ENCODE peak calls at places on chromosome 1, in seven cellular contexts. F, D, Q, I, H, W and Z are unnamed samples.

GRCh38 chr1:100627018-100627716 is 89.2 kb downstream of the GPR88 start:
- DNase-seq in F (no peak), D (peak), Q (no peak), I (no peak), H (no peak), W (no peak), Z (peak)

GRCh38 chr1:215507119-215507518 is 60.0 kb upstream of the KCTD3 start:
- DNase-seq in F (no peak), D (no peak), Q (no peak), I (no peak), H (no peak), W (no peak), Z (no peak)

GRCh38 chr1:224450164-224450955 is 15.8 kb upstream of the WDR26 start:
- DNase-seq in F (no peak), D (no peak), Q (no peak), I (no peak), H (no peak), W (no peak), Z (no peak)

GRCh38 chr1:70025052-70025451 is 180.3 kb downstream of the LRRC40 start:
- DNase-seq in F (no peak), D (no peak), Q (no peak), I (no peak), H (no peak), W (no peak), Z (no peak)

GRCh38 chr1:237769916-237770315 is 120.8 kb downstream of the ZP4 start:
- DNase-seq in F (no peak), D (no peak), Q (no peak), I (no peak), H (no peak), W (no peak), Z (no peak)

GRCh38 chr1:98929456-98929855 is 75.2 kb downstream of the PLPPR5 start:
- DNase-seq in F (no peak), D (no peak), Q (no peak), I (no peak), H (no peak), W (no peak), Z (peak)

GRCh38 chr1:193417945-193418744 is 231.7 kb upstream of the B3GALT2 start:
- DNase-seq in F (no peak), D (peak), Q (no peak), I (no peak), H (no peak), W (no peak), Z (peak)

GRCh38 chr1:216841165-216841564 is 117.9 kb upstream of the ESRRG start:
- DNase-seq in F (no peak), D (no peak), Q (no peak), I (no peak), H (no peak), W (no peak), Z (no peak)

GRCh38 chr1:243483084-243483845 is 227.4 kb downstream of the SDCCAG8 start:
- DNase-seq in F (no peak), D (no peak), Q (no peak), I (no peak), H (no peak), W (no peak), Z (no peak)

GRCh38 chr1:8862528-8862927 is 16.0 kb downstream of the ENO1 start:
- DNase-seq in F (peak), D (no peak), Q (no peak), I (peak), H (peak), W (peak), Z (no peak)

GRCh38 chr1:156822680-156823079 is 6.0 kb upstream of the SH2D2A start:
- DNase-seq in F (no peak), D (no peak), Q (no peak), I (no peak), H (no peak), W (no peak), Z (no peak)

GRCh38 chr1:10196991-10197390 is 13.4 kb upstream of the KIF1B start:
- DNase-seq in F (no peak), D (no peak), Q (no peak), I (no peak), H (no peak), W (no peak), Z (peak)

GRCh38 chr1:16043521-16043920 is at the start of gene CLCNKB:
- DNase-seq in F (no peak), D (no peak), Q (no peak), I (no peak), H (no peak), W (no peak), Z (no peak)

GRCh38 chr1:71365451-71365850 is 284.6 kb upstream of the ZRANB2 start:
- DNase-seq in F (no peak), D (peak), Q (no peak), I (no peak), H (no peak), W (no peak), Z (no peak)

GRCh38 chr1:70140343-70140742 is 65.0 kb downstream of the LRRC40 start:
- DNase-seq in F (no peak), D (no peak), Q (no peak), I (no peak), H (no peak), W (no peak), Z (no peak)

GRCh38 chr1:17603091-17603841 is 63.8 kb downstream of the ARHGEF10L start:
- DNase-seq in F (peak), D (no peak), Q (no peak), I (no peak), H (no peak), W (peak), Z (no peak)

GRCh38 chr1:45205910-45206721 is at the start of gene ZSWIM5:
- DNase-seq in F (peak), D (peak), Q (peak), I (peak), H (peak), W (peak), Z (peak)

GRCh38 chr1:200866521-200866920 is 6.3 kb upstream of the GPR25 start:
- DNase-seq in F (no peak), D (peak), Q (no peak), I (no peak), H (peak), W (no peak), Z (no peak)

GRCh38 chr1:104392552-104392951 is 642.9 kb downstream of the AMY1C start:
- DNase-seq in F (no peak), D (no peak), Q (no peak), I (no peak), H (no peak), W (no peak), Z (no peak)

GRCh38 chr1:91637539-91637994 is 136.9 kb downstream of the CDC7 start:
- DNase-seq in F (no peak), D (no peak), Q (no peak), I (no peak), H (no peak), W (no peak), Z (no peak)

GRCh38 chr1:89276690-89277089 is 4.0 kb upstream of the GBP5 start:
- DNase-seq in F (no peak), D (no peak), Q (no peak), I (no peak), H (no peak), W (no peak), Z (no peak)

GRCh38 chr1:226085675-226086074 is 23.2 kb downstream of the H3-3A start:
- DNase-seq in F (no peak), D (no peak), Q (no peak), I (no peak), H (no peak), W (no peak), Z (no peak)

GRCh38 chr1:23166854-23167253 is 1.8 kb downstream of the LUZP1 start:
- DNase-seq in F (no peak), D (no peak), Q (no peak), I (no peak), H (no peak), W (no peak), Z (no peak)

GRCh38 chr1:9449106-9449627 is 90.1 kb upstream of the SLC25A33 start:
- DNase-seq in F (no peak), D (no peak), Q (no peak), I (no peak), H (no peak), W (no peak), Z (peak)

GRCh38 chr1:156668801-156669637 is 8.2 kb downstream of the NES start:
- DNase-seq in F (no peak), D (no peak), Q (no peak), I (no peak), H (no peak), W (no peak), Z (no peak)

GRCh38 chr1:67339623-67340343 is 32.1 kb downstream of the IL12RB2 start:
- DNase-seq in F (no peak), D (peak), Q (no peak), I (no peak), H (peak), W (peak), Z (peak)

GRCh38 chr1:18109756-18110597 is 2.4 kb downstream of the IGSF21 start:
- DNase-seq in F (peak), D (no peak), Q (no peak), I (no peak), H (no peak), W (no peak), Z (no peak)

GRCh38 chr1:36177589-36178463 is 21.9 kb downstream of the MAP7D1 start:
- DNase-seq in F (no peak), D (no peak), Q (no peak), I (no peak), H (no peak), W (no peak), Z (no peak)

GRCh38 chr1:214397497-214397896 is 116.5 kb downstream of the SMYD2 start:
- DNase-seq in F (no peak), D (no peak), Q (no peak), I (no peak), H (no peak), W (no peak), Z (no peak)

GRCh38 chr1:233656032-233656620 is 42.2 kb downstream of the KCNK1 start:
- DNase-seq in F (peak), D (no peak), Q (no peak), I (no peak), H (no peak), W (peak), Z (no peak)

GRCh38 chr1:61818992-61819391 is 76.7 kb downstream of the PATJ start:
- DNase-seq in F (no peak), D (no peak), Q (no peak), I (no peak), H (no peak), W (no peak), Z (no peak)

GRCh38 chr1:35449334-35450008 is 107.7 kb downstream of the KIAA0319L start:
- DNase-seq in F (no peak), D (peak), Q (no peak), I (no peak), H (no peak), W (peak), Z (peak)

GRCh38 chr1:32494196-32494595 is 29.3 kb downstream of the ZBTB8B start:
- DNase-seq in F (no peak), D (peak), Q (no peak), I (no peak), H (no peak), W (no peak), Z (peak)

GRCh38 chr1:50930193-50930592 is 29.9 kb downstream of the FAF1 start:
- DNase-seq in F (no peak), D (no peak), Q (no peak), I (no peak), H (no peak), W (no peak), Z (no peak)

GRCh38 chr1:238489006-238489405 is 598.3 kb upstream of the ZP4 start:
- DNase-seq in F (no peak), D (no peak), Q (no peak), I (no peak), H (no peak), W (no peak), Z (no peak)

GRCh38 chr1:81571946-81572345 is 228.8 kb upstream of the ADGRL2 start:
- DNase-seq in F (no peak), D (no peak), Q (no peak), I (no peak), H (no peak), W (no peak), Z (no peak)

GRCh38 chr1:182054698-182055326 is 6.7 kb downstream of the ZNF648 start:
- DNase-seq in F (peak), D (peak), Q (peak), I (peak), H (peak), W (peak), Z (peak)

GRCh38 chr1:236830560-236830959 is 35.5 kb downstream of the MTR start:
- DNase-seq in F (no peak), D (no peak), Q (no peak), I (no peak), H (no peak), W (no peak), Z (no peak)